ENCODE peak calls at places on chromosome 9, in four cellular contexts. R is stimulated activated CD8-positive, alpha-beta memory T cell treated with anti-CD3 and anti-CD28 coated beads, Interleukin-15, amount 100 ng/mL, for 24 hours; U is neuronal stem cell; I is fibroblast of villous mesenchyme. B is an unnamed sample.

GRCh38 chr9:35342221-35342620 is 147.7 kb upstream of the RUSC2 start:
- DNase-seq in R (no peak), U (no peak), I (peak), B (no peak)

GRCh38 chr9:92887880-92888338 is 10.1 kb upstream of the ZNF484 start:
- DNase-seq in R (no peak), U (no peak), I (no peak), B (no peak)

GRCh38 chr9:117034862-117035261 is 347.8 kb downstream of the TRIM32 start:
- DNase-seq in R (no peak), U (peak), I (no peak), B (peak)

GRCh38 chr9:98482248-98482647 is 226.5 kb downstream of the GABBR2 start:
- DNase-seq in R (no peak), U (no peak), I (peak), B (no peak)

GRCh38 chr9:92563701-92564100 is 27.9 kb upstream of the ECM2 start:
- DNase-seq in R (no peak), U (no peak), I (peak), B (no peak)

GRCh38 chr9:126500600-126501382 is 112.9 kb upstream of the LMX1B start:
- DNase-seq in R (peak), U (peak), I (peak), B (peak)

GRCh38 chr9:134537891-134538520 is 103.6 kb upstream of the COL5A1 start:
- DNase-seq in R (no peak), U (no peak), I (peak), B (no peak)

GRCh38 chr9:127426756-127427155 is 2.6 kb downstream of the ZNF79 start:
- DNase-seq in R (no peak), U (no peak), I (no peak), B (no peak)

GRCh38 chr9:131259432-131259885 is 16.9 kb downstream of the FAM78A start:
- DNase-seq in R (no peak), U (no peak), I (no peak), B (no peak)

GRCh38 chr9:19642256-19642655 is 146.6 kb downstream of the SLC24A2 start:
- DNase-seq in R (no peak), U (no peak), I (no peak), B (no peak)

GRCh38 chr9:84325347-84325982 is 15.1 kb downstream of the SLC28A3 start:
- DNase-seq in R (no peak), U (no peak), I (no peak), B (no peak)

GRCh38 chr9:124267271-124267807 is 9.6 kb downstream of the NEK6 start:
- DNase-seq in R (no peak), U (no peak), I (peak), B (no peak)

GRCh38 chr9:4713849-4714248 is 27.2 kb downstream of the AK3 start:
- DNase-seq in R (no peak), U (no peak), I (no peak), B (no peak)

GRCh38 chr9:13860019-13860418 is 453.9 kb downstream of the NFIB start:
- DNase-seq in R (no peak), U (no peak), I (peak), B (no peak)

GRCh38 chr9:98860871-98861293 is 53.4 kb downstream of the GALNT12 start:
- DNase-seq in R (no peak), U (peak), I (peak), B (peak)

GRCh38 chr9:13432914-13433313 is 153.4 kb upstream of the MPDZ start:
- DNase-seq in R (no peak), U (no peak), I (no peak), B (no peak)

GRCh38 chr9:94896512-94896911 is 170.0 kb downstream of the AOPEP start:
- DNase-seq in R (no peak), U (no peak), I (no peak), B (no peak)

GRCh38 chr9:73807956-73808355 is 656.3 kb downstream of the ANXA1 start:
- DNase-seq in R (no peak), U (no peak), I (peak), B (no peak)

GRCh38 chr9:79134654-79135053 is 437.1 kb upstream of the TLE4 start:
- DNase-seq in R (no peak), U (peak), I (no peak), B (peak)

GRCh38 chr9:137127301-137128157 is 11.4 kb upstream of the GRIN1 start:
- DNase-seq in R (no peak), U (no peak), I (peak), B (no peak)

GRCh38 chr9:93592389-93593021 is 16.1 kb downstream of the PHF2 start:
- DNase-seq in R (no peak), U (no peak), I (no peak), B (no peak)

GRCh38 chr9:16794871-16795639 is 75.4 kb downstream of the BNC2 start:
- DNase-seq in R (no peak), U (no peak), I (peak), B (no peak)

GRCh38 chr9:38182321-38182720 is 113.3 kb upstream of the SHB start:
- DNase-seq in R (no peak), U (no peak), I (no peak), B (no peak)

GRCh38 chr9:72888032-72888431 is 64.8 kb downstream of the ALDH1A1 start:
- DNase-seq in R (no peak), U (no peak), I (no peak), B (no peak)

GRCh38 chr9:98045234-98046160 is 11.0 kb upstream of the NANS start:
- DNase-seq in R (no peak), U (no peak), I (no peak), B (no peak)

GRCh38 chr9:116336133-116336862 is 182.7 kb downstream of the PAPPA start:
- DNase-seq in R (no peak), U (no peak), I (peak), B (no peak)

GRCh38 chr9:87873607-87874319 is 8.9 kb upstream of the SPATA31E1 start:
- DNase-seq in R (no peak), U (no peak), I (peak), B (no peak)

GRCh38 chr9:21286099-21286498 is 19.0 kb downstream of the IFNA5 start:
- DNase-seq in R (no peak), U (no peak), I (no peak), B (no peak)

GRCh38 chr9:115104908-115105307 is 13.0 kb downstream of the TNC start:
- DNase-seq in R (no peak), U (no peak), I (no peak), B (no peak)